ENCODE peak calls at places on chromosomes 4 and X, in six cellular contexts. J, M, G, K, S and V are unnamed samples.
A peak's percentile ranks its signal among the peaks of the same experiment; 100 is the strongest.

GRCh38 chr4:5024673-5025072 is 5.4 kb upstream of the CYTL1 start:
- DNase-seq in J (no peak), M (no peak), G (no peak), K (no peak), S (no peak), V (no peak)

GRCh38 chrX:47608130-47608810 is 11.4 kb downstream of the SYN1 start:
- DNase-seq in J (peak; percentile 33), M (no peak), G (no peak), K (no peak), S (peak; percentile 70), V (no peak)

GRCh38 chrX:2485789-2486345 is 14.9 kb downstream of the DHRSX start:
- DNase-seq in J (no peak), M (no peak), G (no peak), K (no peak), S (no peak), V (no peak)

GRCh38 chrX:49071877-49072711 is 1.7 kb downstream of the PRAF2 start:
- DNase-seq in J (no peak), M (no peak), G (no peak), K (peak; percentile 93), S (peak; percentile 87), V (no peak)

GRCh38 chrX:110293658-110294453 is 24.0 kb downstream of the AMMECR1 start:
- DNase-seq in J (no peak), M (no peak), G (no peak), K (no peak), S (no peak), V (no peak)

GRCh38 chr4:37634180-37634579 is 52.0 kb downstream of the RELL1 start:
- DNase-seq in J (no peak), M (no peak), G (no peak), K (no peak), S (no peak), V (no peak)

GRCh38 chr4:6925357-6925836 is 15.8 kb downstream of the TBC1D14 start:
- DNase-seq in J (peak; percentile 85), M (no peak), G (no peak), K (peak; percentile 52), S (no peak), V (no peak)

GRCh38 chr4:103197765-103198110 is 405 bp downstream of the CENPE start:
- DNase-seq in J (peak; percentile 18), M (peak; percentile 8), G (peak; percentile 10), K (no peak), S (no peak), V (no peak)

GRCh38 chr4:113455081-113455480 is 306.5 kb downstream of the CAMK2D start:
- DNase-seq in J (no peak), M (no peak), G (no peak), K (no peak), S (no peak), V (no peak)

DNA sequence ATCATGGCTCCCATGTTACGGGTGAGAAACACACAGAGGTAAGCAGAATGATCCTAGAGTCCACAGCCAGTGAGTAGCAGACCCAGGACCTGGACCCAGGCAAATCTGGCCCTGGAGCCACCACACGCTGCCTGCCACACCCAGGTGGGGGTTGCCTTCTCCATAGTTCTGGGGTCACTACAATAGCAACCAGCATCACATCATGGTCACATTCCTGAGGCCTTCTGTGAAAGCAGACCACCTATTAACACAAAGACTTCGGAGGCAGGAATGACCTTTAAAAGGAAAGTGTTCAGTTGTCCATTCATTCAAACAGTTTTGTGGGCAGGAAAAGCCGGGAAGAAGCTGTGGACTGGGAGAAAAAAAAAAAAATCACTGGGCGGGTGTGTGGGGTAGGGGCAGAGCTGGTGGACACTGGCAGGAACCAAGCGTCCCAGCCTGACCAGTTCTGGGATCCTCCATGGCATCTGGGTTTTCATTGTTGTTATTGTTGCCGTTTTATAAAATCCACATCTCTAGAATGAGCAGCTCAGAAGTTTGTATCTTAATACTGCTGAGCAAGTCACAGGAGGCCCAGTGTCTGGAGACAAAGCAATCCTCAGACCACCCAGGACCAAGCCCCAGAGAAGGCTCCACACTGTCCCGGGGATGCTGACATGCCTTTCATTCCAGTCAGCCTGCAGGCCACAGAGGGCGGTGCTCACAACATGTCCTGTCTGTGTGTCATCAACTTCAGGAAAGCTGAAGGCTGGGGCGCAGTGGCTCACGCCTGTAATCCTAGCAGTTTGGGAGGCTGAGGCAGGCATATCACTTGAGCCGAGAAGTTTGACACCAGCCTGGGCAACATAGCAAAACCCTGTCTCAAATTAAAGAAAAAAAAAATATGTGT is 67.0 kb downstream of the SEL1L3 start:
- DNase-seq in J (no peak), M (no peak), G (no peak), K (no peak), S (no peak), V (peak; percentile 95)
- H3K27ac ChIP-seq in J (no peak overlapping the region), M (no peak overlapping the region), G (no peak overlapping the region), K (no peak overlapping the region), S (no peak overlapping the region), V (peak overlapping the region; percentile 97)

GRCh38 chr4:25377572-25377882 is 464 bp downstream of the ANAPC4 start:
- DNase-seq in J (no peak), M (no peak), G (peak; percentile 26), K (no peak), S (no peak), V (no peak)
- H3K27ac ChIP-seq in J (peak overlapping the region; percentile 79), M (peak overlapping the region; percentile 65), G (peak overlapping the region; percentile 24), K (peak overlapping the region; percentile 9), S (peak overlapping the region; percentile 61), V (no peak overlapping the region)

GRCh38 chrX:128691872-128692271 is 639.7 kb upstream of the ACTRT1 start:
- DNase-seq in J (no peak), M (no peak), G (no peak), K (no peak), S (no peak), V (no peak)
- H3K27ac ChIP-seq in J (no peak overlapping the region), M (no peak overlapping the region), G (no peak overlapping the region), K (no peak overlapping the region), S (no peak overlapping the region), V (no peak overlapping the region)

GRCh38 chr4:54100607-54101189 is 735 bp downstream of the GSX2 start:
- DNase-seq in J (no peak), M (no peak), G (no peak), K (peak; percentile 59), S (no peak), V (no peak)
- H3K27ac ChIP-seq in J (no peak overlapping the region), M (no peak overlapping the region), G (no peak overlapping the region), K (no peak overlapping the region), S (no peak overlapping the region), V (no peak overlapping the region)